ENCODE peak calls at places on chromosomes 6 and 20, in four cellular contexts. D, Y, L and Q are unnamed samples.

GRCh38 chr6:85498596-85499258 is 48.8 kb downstream of the NT5E start:
- DNase-seq in D (peak), Y (no peak), L (no peak), Q (peak)

GRCh38 chr6:31418251-31418650 is 14.9 kb downstream of the MICA start:
- DNase-seq in D (no peak), Y (no peak), L (no peak), Q (no peak)

GRCh38 chr6:54188832-54189231 is 77.6 kb downstream of the MLIP start:
- DNase-seq in D (no peak), Y (no peak), L (no peak), Q (no peak)

GRCh38 chr6:64330694-64331309 is 695.2 kb downstream of the PHF3 start:
- DNase-seq in D (no peak), Y (no peak), L (peak), Q (peak)

GRCh38 chr6:72811971-72812421 is 190.1 kb downstream of the KCNQ5 start:
- DNase-seq in D (no peak), Y (no peak), L (no peak), Q (no peak)

GRCh38 chr6:91366781-91367180 is 779.9 kb upstream of the MAP3K7 start:
- DNase-seq in D (no peak), Y (no peak), L (no peak), Q (no peak)

GRCh38 chr6:1535295-1535694 is 74.4 kb upstream of the FOXC1 start:
- DNase-seq in D (no peak), Y (no peak), L (no peak), Q (no peak)

GRCh38 chr20:47583551-47583950 is 81.9 kb downstream of the NCOA3 start:
- DNase-seq in D (no peak), Y (no peak), L (no peak), Q (no peak)

GRCh38 chr20:24955045-24955444 is 6.0 kb downstream of the CST7 start:
- DNase-seq in D (no peak), Y (no peak), L (no peak), Q (no peak)

GRCh38 chr6:100116409-100117194 is 122.6 kb upstream of the MCHR2 start:
- DNase-seq in D (peak), Y (peak), L (peak), Q (peak)

GRCh38 chr6:2429460-2429859 is 184.1 kb upstream of the GMDS start:
- DNase-seq in D (no peak), Y (no peak), L (no peak), Q (no peak)

GRCh38 chr20:7171911-7172310 is 404.4 kb downstream of the BMP2 start:
- DNase-seq in D (no peak), Y (no peak), L (no peak), Q (no peak)

GRCh38 chr20:51318058-51318960 is 224.2 kb downstream of the NFATC2 start:
- DNase-seq in D (peak), Y (peak), L (no peak), Q (peak)

DNA sequence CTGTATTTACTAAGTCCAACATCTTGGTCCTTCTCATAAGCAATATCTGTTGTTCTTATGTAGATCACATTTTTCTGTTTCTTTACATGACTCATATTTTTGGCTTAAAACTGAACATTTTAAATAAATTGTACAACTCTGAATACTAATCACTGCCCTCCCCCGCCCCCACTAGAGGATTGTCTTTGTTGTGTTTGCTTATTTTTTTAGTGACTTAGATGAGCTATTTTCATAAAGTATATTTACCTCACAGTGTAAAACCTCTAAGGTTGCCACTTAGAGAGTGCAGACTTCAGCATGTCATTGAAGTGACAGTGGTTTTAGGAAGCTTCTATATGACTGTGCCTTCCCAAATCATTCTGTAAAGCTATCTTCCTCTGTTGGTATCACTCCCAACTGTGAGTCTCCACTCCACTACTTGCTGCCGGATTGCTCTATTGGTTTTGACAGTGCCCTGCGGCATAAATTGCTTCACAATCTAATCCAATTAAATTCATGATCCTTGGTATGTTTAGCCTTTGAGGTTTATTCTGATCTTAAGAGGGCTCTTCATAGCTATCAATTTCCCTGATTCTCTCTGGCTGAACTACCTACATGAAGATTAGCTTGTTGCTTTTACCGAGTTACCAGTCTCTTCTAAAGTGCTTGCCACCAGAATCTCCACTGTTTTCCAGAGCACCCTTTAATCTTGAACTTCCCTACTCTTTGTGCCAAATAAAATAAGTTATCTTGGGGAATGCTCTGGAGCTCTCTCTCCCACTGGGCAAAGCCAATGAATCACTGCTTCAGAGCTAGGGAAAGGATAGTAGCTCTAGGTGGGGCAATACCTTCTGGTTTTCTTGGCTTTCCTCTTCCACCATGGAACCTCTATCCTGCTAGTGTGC is 33.0 kb downstream of the SPTLC3 start:
- DNase-seq in D (no peak), Y (no peak), L (no peak), Q (no peak)
- TF ChIP-seq TCF7L2 in D (no peak), Y (no peak), L (no peak), Q (no peak)

GRCh38 chr6:26158581-26159416 is 71.6 kb downstream of the HFE start:
- DNase-seq in D (no peak), Y (peak), L (no peak), Q (no peak)
- TF ChIP-seq TCF7L2 in D (no peak), Y (no peak), L (no peak), Q (no peak)

GRCh38 chr6:160275511-160276003 is 16.9 kb upstream of the SLC22A2 start:
- DNase-seq in D (no peak), Y (no peak), L (no peak), Q (no peak)
- TF ChIP-seq TCF7L2 in D (no peak), Y (no peak), L (no peak), Q (no peak)

GRCh38 chr20:43681991-43682410 is 15.1 kb downstream of the MYBL2 start:
- DNase-seq in D (no peak), Y (peak), L (no peak), Q (no peak)
- TF ChIP-seq TCF7L2 in D (no peak), Y (no peak), L (no peak), Q (no peak)

GRCh38 chr6:12034831-12035230 is 22.7 kb downstream of the HIVEP1 start:
- DNase-seq in D (no peak), Y (no peak), L (no peak), Q (no peak)

GRCh38 chr6:12034349-12034748 is 22.2 kb downstream of the HIVEP1 start:
- DNase-seq in D (no peak), Y (peak), L (no peak), Q (no peak)

GRCh38 chr6:12032783-12033573 is 20.9 kb downstream of the HIVEP1 start:
- DNase-seq in D (no peak), Y (no peak), L (no peak), Q (no peak)

GRCh38 chr6:12030993-12031550 is 19.0 kb downstream of the HIVEP1 start:
- DNase-seq in D (no peak), Y (no peak), L (no peak), Q (no peak)

GRCh38 chr6:12033770-12034169 is 21.7 kb downstream of the HIVEP1 start:
- DNase-seq in D (no peak), Y (no peak), L (no peak), Q (no peak)
- TF ChIP-seq TCF7L2 in D (no peak), Y (no peak), L (no peak), Q (no peak)

GRCh38 chr20:64156136-64156885 is 7.9 kb upstream of the MYT1 start:
- DNase-seq in D (no peak), Y (no peak), L (no peak), Q (no peak)
- TF ChIP-seq TCF7L2 in D (no peak), Y (no peak), L (no peak), Q (no peak)